ENCODE peak calls at places on chromosomes 1 and 21, in six cellular contexts. One of them, this sample, is unnamed.
A peak's percentile ranks its signal among the peaks of the same experiment; 100 is the strongest.

GRCh38 chr1:5645135-5645399 is 347.2 kb downstream of the NPHP4 start:
- DNase-seq in GM23338: no peak
- DNase-seq in SK-N-SH: no peak
- DNase-seq in Panc1: no peak
- DNase-seq in H1: no peak
- DNase-seq in suprapubic skin: peak; percentile 71
- DNase-seq in this sample: peak; percentile 56

GRCh38 chr21:20720623-20721022 is 277.6 kb upstream of the NCAM2 start:
- DNase-seq in GM23338: no peak
- DNase-seq in SK-N-SH: no peak
- DNase-seq in Panc1: no peak
- DNase-seq in H1: no peak
- DNase-seq in suprapubic skin: no peak
- DNase-seq in this sample: no peak

GRCh38 chr1:78831731-78832360 is 174.7 kb downstream of the ADGRL4 start:
- DNase-seq in GM23338: no peak
- DNase-seq in SK-N-SH: no peak
- DNase-seq in Panc1: no peak
- DNase-seq in H1: no peak
- DNase-seq in suprapubic skin: no peak
- DNase-seq in this sample: no peak

GRCh38 chr1:3695326-3696217 is 43.3 kb downstream of the TP73 start:
- DNase-seq in GM23338: peak; percentile 91
- DNase-seq in SK-N-SH: peak; percentile 96
- DNase-seq in Panc1: no peak
- DNase-seq in H1: no peak
- DNase-seq in suprapubic skin: no peak
- DNase-seq in this sample: no peak

GRCh38 chr1:57272150-57272549 is 151.7 kb downstream of the DAB1 start:
- DNase-seq in GM23338: no peak
- DNase-seq in SK-N-SH: no peak
- DNase-seq in Panc1: no peak
- DNase-seq in H1: no peak
- DNase-seq in suprapubic skin: no peak
- DNase-seq in this sample: no peak

GRCh38 chr1:182175340-182176068 is 114.0 kb upstream of the ZNF648 start:
- DNase-seq in GM23338: no peak
- DNase-seq in SK-N-SH: no peak
- DNase-seq in Panc1: no peak
- DNase-seq in H1: no peak
- DNase-seq in suprapubic skin: no peak
- DNase-seq in this sample: no peak

GRCh38 chr1:200279810-200280411 is 129.9 kb downstream of the ZNF281 start:
- DNase-seq in GM23338: peak; percentile 92
- DNase-seq in SK-N-SH: peak; percentile 62
- DNase-seq in Panc1: no peak
- DNase-seq in H1: peak; percentile 36
- DNase-seq in suprapubic skin: no peak
- DNase-seq in this sample: no peak

GRCh38 chr1:176692988-176693696 is 230.2 kb downstream of the PAPPA2 start:
- DNase-seq in GM23338: no peak
- DNase-seq in SK-N-SH: no peak
- DNase-seq in Panc1: no peak
- DNase-seq in H1: no peak
- DNase-seq in suprapubic skin: no peak
- DNase-seq in this sample: no peak

GRCh38 chr1:209875510-209875909 is 47.7 kb downstream of the UTP25 start:
- DNase-seq in GM23338: peak; percentile 80
- DNase-seq in SK-N-SH: no peak
- DNase-seq in Panc1: no peak
- DNase-seq in H1: no peak
- DNase-seq in suprapubic skin: no peak
- DNase-seq in this sample: no peak

GRCh38 chr1:161238039-161238473 is at the start of gene NR1I3:
- DNase-seq in GM23338: no peak
- DNase-seq in SK-N-SH: no peak
- DNase-seq in Panc1: no peak
- DNase-seq in H1: no peak
- DNase-seq in suprapubic skin: no peak
- DNase-seq in this sample: no peak

GRCh38 chr1:155023627-155024026 is 10.0 kb downstream of the DCST2 start:
- DNase-seq in GM23338: no peak
- DNase-seq in SK-N-SH: no peak
- DNase-seq in Panc1: no peak
- DNase-seq in H1: no peak
- DNase-seq in suprapubic skin: no peak
- DNase-seq in this sample: no peak

GRCh38 chr1:207868252-207868768 is 42.6 kb downstream of the CD34 start:
- DNase-seq in GM23338: peak; percentile 39
- DNase-seq in SK-N-SH: peak; percentile 54
- DNase-seq in Panc1: no peak
- DNase-seq in H1: no peak
- DNase-seq in suprapubic skin: peak; percentile 84
- DNase-seq in this sample: no peak

GRCh38 chr1:207869859-207870258 is 41.1 kb downstream of the CD34 start:
- DNase-seq in GM23338: no peak
- DNase-seq in SK-N-SH: no peak
- DNase-seq in Panc1: no peak
- DNase-seq in H1: no peak
- DNase-seq in suprapubic skin: no peak
- DNase-seq in this sample: no peak

GRCh38 chr1:207867136-207868081 is 43.5 kb downstream of the CD34 start:
- DNase-seq in GM23338: no peak
- DNase-seq in SK-N-SH: peak; percentile 22
- DNase-seq in Panc1: no peak
- DNase-seq in H1: no peak
- DNase-seq in suprapubic skin: peak; percentile 85
- DNase-seq in this sample: no peak

GRCh38 chr1:207870279-207871031 is 40.5 kb downstream of the CD34 start:
- DNase-seq in GM23338: no peak
- DNase-seq in SK-N-SH: no peak
- DNase-seq in Panc1: no peak
- DNase-seq in H1: no peak
- DNase-seq in suprapubic skin: no peak
- DNase-seq in this sample: no peak

DNA sequence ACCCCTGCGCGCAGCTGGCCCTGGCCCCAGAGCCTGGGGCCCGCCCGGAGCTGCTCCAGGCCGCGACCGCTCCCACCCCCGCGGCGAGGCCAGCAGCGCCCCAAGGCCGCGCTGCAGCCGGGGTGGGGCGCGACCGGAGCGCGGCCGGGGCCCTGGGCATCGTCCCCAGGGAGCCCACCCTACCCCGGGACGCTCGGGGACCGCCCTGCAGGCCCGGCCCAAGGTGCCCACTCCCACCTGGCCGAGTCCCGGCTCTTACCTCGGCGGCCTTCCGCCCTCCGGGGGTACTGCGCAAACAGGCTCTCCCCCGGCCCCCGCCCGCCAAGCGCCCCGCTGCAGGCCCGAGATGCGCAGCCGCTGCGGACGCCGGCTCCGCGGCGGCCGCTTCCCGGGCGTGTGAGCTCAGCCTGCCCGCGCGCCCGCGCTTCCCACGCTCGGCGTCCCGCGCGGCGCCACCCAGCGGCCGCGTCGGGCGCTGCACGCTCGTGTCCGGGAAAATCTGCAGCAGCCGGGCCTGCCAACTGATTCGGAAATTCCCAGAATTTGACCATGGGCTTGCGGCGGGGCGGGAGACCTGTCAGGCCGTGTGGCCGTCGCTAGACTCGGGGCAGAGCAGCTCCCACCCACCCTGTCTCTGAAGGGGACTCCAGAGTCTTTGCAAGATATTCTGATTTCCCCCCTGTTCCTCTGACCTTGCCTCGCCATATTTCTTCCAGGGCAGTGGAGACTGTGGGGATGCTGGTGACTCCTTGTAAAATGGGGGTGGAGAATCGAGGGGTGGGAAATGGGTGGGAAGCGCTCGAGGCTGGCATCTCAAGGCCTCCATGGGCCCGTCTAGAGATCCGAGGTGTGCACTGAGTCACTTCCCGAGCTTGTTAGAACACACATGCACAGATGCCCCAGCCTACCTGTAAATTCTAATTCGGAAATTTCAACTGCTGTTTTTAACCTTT is 41.9 kb downstream of the CD34 start:
- DNase-seq in GM23338: peak; percentile 80
- DNase-seq in SK-N-SH: peak; percentile 93
- DNase-seq in Panc1: no peak
- DNase-seq in H1: peak; percentile 29
- DNase-seq in suprapubic skin: peak; percentile 86
- DNase-seq in this sample: no peak
- TF ChIP-seq POLR2AphosphoS5 in GM23338: no peak
- TF ChIP-seq POLR2AphosphoS5 in SK-N-SH: no peak
- TF ChIP-seq POLR2AphosphoS5 in Panc1: no peak
- TF ChIP-seq POLR2AphosphoS5 in H1: no peak
- TF ChIP-seq POLR2AphosphoS5 in suprapubic skin: no peak
- TF ChIP-seq POLR2AphosphoS5 in this sample: no peak

DNA sequence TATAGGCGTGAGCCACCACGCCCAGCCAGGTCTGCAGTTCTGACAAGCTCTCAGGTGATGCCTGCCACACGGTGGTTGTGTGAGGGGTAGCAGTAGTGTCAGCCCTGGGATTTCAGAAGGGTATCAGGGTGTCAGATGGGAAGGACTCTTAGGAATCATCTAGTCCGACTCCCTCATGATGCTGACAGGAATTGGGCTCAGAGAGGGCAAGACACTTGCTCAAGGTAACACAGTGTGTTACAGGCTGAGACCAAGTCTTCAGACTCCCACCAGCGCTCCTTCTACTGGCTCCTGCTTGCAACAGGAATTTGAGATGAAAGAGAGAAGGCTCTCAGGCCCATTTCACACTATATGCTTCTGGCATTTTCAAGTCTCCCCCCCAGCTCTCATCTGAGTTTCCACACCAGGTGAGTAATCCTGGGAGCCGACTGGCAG is 6.9 kb downstream of the HTR1D start:
- DNase-seq in GM23338: peak; percentile 79
- DNase-seq in SK-N-SH: no peak
- DNase-seq in Panc1: no peak
- DNase-seq in H1: no peak
- DNase-seq in suprapubic skin: no peak
- DNase-seq in this sample: no peak
- TF ChIP-seq POLR2AphosphoS5 in GM23338: no peak
- TF ChIP-seq POLR2AphosphoS5 in SK-N-SH: no peak
- TF ChIP-seq POLR2AphosphoS5 in Panc1: no peak
- TF ChIP-seq POLR2AphosphoS5 in H1: no peak
- TF ChIP-seq POLR2AphosphoS5 in suprapubic skin: no peak
- TF ChIP-seq POLR2AphosphoS5 in this sample: no peak

GRCh38 chr1:156615946-156616345 is 3.3 kb upstream of the HAPLN2 start:
- DNase-seq in GM23338: no peak
- DNase-seq in SK-N-SH: no peak
- DNase-seq in Panc1: no peak
- DNase-seq in H1: no peak
- DNase-seq in suprapubic skin: no peak
- DNase-seq in this sample: no peak
- TF ChIP-seq POLR2AphosphoS5 in GM23338: no peak
- TF ChIP-seq POLR2AphosphoS5 in SK-N-SH: no peak
- TF ChIP-seq POLR2AphosphoS5 in Panc1: no peak
- TF ChIP-seq POLR2AphosphoS5 in H1: no peak
- TF ChIP-seq POLR2AphosphoS5 in suprapubic skin: no peak
- TF ChIP-seq POLR2AphosphoS5 in this sample: no peak

DNA sequence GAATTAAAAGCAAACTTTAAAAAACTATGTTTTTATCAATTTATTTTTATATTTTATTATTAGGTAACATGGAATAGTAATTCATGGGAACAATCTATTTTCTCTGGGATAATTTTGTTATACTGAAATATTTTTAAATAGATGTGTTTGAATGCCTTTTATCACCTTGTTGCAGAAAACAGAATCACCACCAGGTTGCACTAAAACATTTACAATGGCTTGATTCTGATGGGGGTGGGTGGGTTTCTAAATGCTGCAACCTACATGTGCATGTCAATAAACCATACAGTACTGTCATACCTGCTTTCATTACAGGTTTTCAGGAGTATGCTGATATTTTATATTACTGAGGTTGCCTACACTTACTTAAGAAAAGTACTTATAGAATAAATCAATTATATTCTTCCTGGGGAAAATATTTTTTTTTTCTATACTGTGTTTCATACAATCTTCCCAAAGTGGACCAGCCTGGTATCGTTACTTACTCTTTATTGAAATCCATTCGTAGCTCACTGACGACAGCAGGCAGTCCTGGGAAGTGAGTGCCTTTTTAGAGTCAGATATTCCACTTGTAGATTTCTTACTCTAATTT is 132.8 kb downstream of the PTPRC start:
- DNase-seq in GM23338: peak; percentile 75
- DNase-seq in SK-N-SH: peak; percentile 32
- DNase-seq in Panc1: no peak
- DNase-seq in H1: no peak
- DNase-seq in suprapubic skin: no peak
- DNase-seq in this sample: no peak
- TF ChIP-seq POLR2AphosphoS5 in GM23338: no peak
- TF ChIP-seq POLR2AphosphoS5 in SK-N-SH: no peak
- TF ChIP-seq POLR2AphosphoS5 in Panc1: no peak
- TF ChIP-seq POLR2AphosphoS5 in H1: no peak
- TF ChIP-seq POLR2AphosphoS5 in suprapubic skin: no peak
- TF ChIP-seq POLR2AphosphoS5 in this sample: no peak

DNA sequence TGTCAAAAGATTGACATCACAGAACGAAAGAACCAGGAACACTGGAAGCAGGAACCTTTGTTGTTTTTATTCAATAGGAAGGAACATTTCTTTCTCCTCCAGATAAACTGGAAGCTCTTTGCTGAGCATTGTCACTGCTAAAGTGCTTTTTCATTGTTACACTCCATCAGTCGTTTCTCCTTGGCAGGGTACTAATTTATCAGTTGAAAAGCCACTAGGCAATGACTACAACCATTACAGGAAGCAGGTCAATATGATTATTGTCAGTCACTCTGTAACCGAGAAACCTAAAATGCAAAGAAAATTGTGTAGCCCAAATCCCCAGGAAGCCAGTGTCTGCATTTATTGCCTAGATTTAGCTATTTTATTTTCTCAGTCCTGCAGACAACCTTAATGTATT is 163.3 kb upstream of the MAP1LC3C start:
- DNase-seq in GM23338: no peak
- DNase-seq in SK-N-SH: no peak
- DNase-seq in Panc1: no peak
- DNase-seq in H1: no peak
- DNase-seq in suprapubic skin: no peak
- DNase-seq in this sample: no peak
- TF ChIP-seq POLR2AphosphoS5 in GM23338: no peak
- TF ChIP-seq POLR2AphosphoS5 in SK-N-SH: no peak
- TF ChIP-seq POLR2AphosphoS5 in Panc1: no peak
- TF ChIP-seq POLR2AphosphoS5 in H1: no peak
- TF ChIP-seq POLR2AphosphoS5 in suprapubic skin: no peak
- TF ChIP-seq POLR2AphosphoS5 in this sample: no peak

GRCh38 chr1:47030170-47030805 is 6.8 kb downstream of the CYP4X1 start:
- DNase-seq in GM23338: no peak
- DNase-seq in SK-N-SH: no peak
- DNase-seq in Panc1: no peak
- DNase-seq in H1: no peak
- DNase-seq in suprapubic skin: no peak
- DNase-seq in this sample: no peak

GRCh38 chr1:47021070-47021469 is 2.4 kb upstream of the CYP4X1 start:
- DNase-seq in GM23338: no peak
- DNase-seq in SK-N-SH: no peak
- DNase-seq in Panc1: no peak
- DNase-seq in H1: no peak
- DNase-seq in suprapubic skin: no peak
- DNase-seq in this sample: no peak

GRCh38 chr1:47023268-47024137 is at the start of gene CYP4X1:
- DNase-seq in GM23338: peak; percentile 71
- DNase-seq in SK-N-SH: peak; percentile 11
- DNase-seq in Panc1: no peak
- DNase-seq in H1: peak; percentile 15
- DNase-seq in suprapubic skin: no peak
- DNase-seq in this sample: no peak

GRCh38 chr1:47024138-47024856 is 828 bp downstream of the CYP4X1 start:
- DNase-seq in GM23338: peak; percentile 25
- DNase-seq in SK-N-SH: no peak
- DNase-seq in Panc1: no peak
- DNase-seq in H1: no peak
- DNase-seq in suprapubic skin: no peak
- DNase-seq in this sample: no peak
- TF ChIP-seq POLR2AphosphoS5 in GM23338: no peak
- TF ChIP-seq POLR2AphosphoS5 in SK-N-SH: no peak
- TF ChIP-seq POLR2AphosphoS5 in Panc1: no peak
- TF ChIP-seq POLR2AphosphoS5 in H1: no peak
- TF ChIP-seq POLR2AphosphoS5 in suprapubic skin: no peak
- TF ChIP-seq POLR2AphosphoS5 in this sample: no peak